ENCODE peak calls at places on chromosome 11, in four cellular contexts. C is hepatocyte, N is fibroblast of lung, A is endothelial cell of umbilical vein. O is an unnamed sample.

GRCh38 chr11:114015117-114015516 is 40.2 kb downstream of the HTR3A start:
- DNase-seq in C (no peak), N (no peak), A (no peak), O (no peak)

GRCh38 chr11:71250512-71251158 is 1.7 kb downstream of the SHANK2 start:
- DNase-seq in C (no peak), N (no peak), A (no peak), O (peak; percentile 27)

GRCh38 chr11:71420455-71421241 is 27.5 kb downstream of the DHCR7 start:
- DNase-seq in C (peak; percentile 75), N (peak; percentile 26), A (peak; percentile 32), O (peak; percentile 79)

GRCh38 chr11:84909740-84910139 is 717.4 kb downstream of the DLG2 start:
- DNase-seq in C (no peak), N (no peak), A (no peak), O (peak; percentile 41)

GRCh38 chr11:82898242-82898641 is 2.0 kb downstream of the PRCP start:
- DNase-seq in C (no peak), N (no peak), A (no peak), O (no peak)

GRCh38 chr11:101617735-101618332 is 34.0 kb upstream of the TRPC6 start:
- DNase-seq in C (no peak), N (peak; percentile 37), A (no peak), O (peak; percentile 43)

GRCh38 chr11:57459112-57460016 is 964 bp upstream of the RTN4RL2 start:
- DNase-seq in C (peak; percentile 48), N (no peak), A (no peak), O (peak; percentile 45)

GRCh38 chr11:71489311-71490043 is 36.5 kb downstream of the NADSYN1 start:
- DNase-seq in C (no peak), N (peak; percentile 31), A (peak; percentile 73), O (no peak)

GRCh38 chr11:128261011-128261421 is 326.3 kb downstream of the ETS1 start:
- DNase-seq in C (no peak), N (no peak), A (no peak), O (no peak)

GRCh38 chr11:117010808-117011540 is 87.3 kb downstream of the SIK3 start:
- DNase-seq in C (no peak), N (peak; percentile 96), A (peak; percentile 37), O (no peak)

GRCh38 chr11:35765211-35765610 is 102.6 kb downstream of the TRIM44 start:
- DNase-seq in C (no peak), N (no peak), A (no peak), O (no peak)

GRCh38 chr11:6413791-6414231 is 5.1 kb downstream of the APBB1 start:
- DNase-seq in C (no peak), N (no peak), A (no peak), O (no peak)

GRCh38 chr11:22634897-22635629 is 9.4 kb upstream of the FANCF start:
- DNase-seq in C (peak; percentile 35), N (peak; percentile 20), A (no peak), O (no peak)

GRCh38 chr11:79414644-79415317 is 26.0 kb downstream of the TENM4 start:
- DNase-seq in C (no peak), N (peak; percentile 90), A (no peak), O (no peak)

GRCh38 chr11:111064118-111064517 is 181.4 kb upstream of the POU2AF2 start:
- DNase-seq in C (no peak), N (peak; percentile 90), A (no peak), O (no peak)

GRCh38 chr11:60563553-60564235 is 48.5 kb downstream of the MS4A13 start:
- DNase-seq in C (no peak), N (no peak), A (no peak), O (no peak)

GRCh38 chr11:126358763-126359160 is 3.3 kb downstream of the ST3GAL4 start:
- DNase-seq in C (no peak), N (no peak), A (no peak), O (no peak)

GRCh38 chr11:65132988-65133700 is 1.2 kb downstream of the SYVN1 start:
- DNase-seq in C (peak; percentile 85), N (no peak), A (peak; percentile 19), O (peak; percentile 54)

GRCh38 chr11:64152841-64153691 is 12.8 kb downstream of the MACROD1 start:
- DNase-seq in C (peak; percentile 78), N (no peak), A (peak; percentile 42), O (peak; percentile 76)

GRCh38 chr11:65912840-65913239 is 6.0 kb downstream of the C11orf68 start:
- DNase-seq in C (no peak), N (peak; percentile 75), A (peak; percentile 48), O (no peak)

GRCh38 chr11:69014084-69014935 is 1.3 kb upstream of the MRGPRF start:
- DNase-seq in C (peak; percentile 75), N (peak; percentile 20), A (no peak), O (peak; percentile 33)

GRCh38 chr11:67303989-67304411 is 670 bp downstream of the SSH3 start:
- DNase-seq in C (peak; percentile 63), N (peak; percentile 14), A (no peak), O (no peak)

GRCh38 chr11:19110290-19110689 is 6.7 kb upstream of the ZDHHC13 start:
- DNase-seq in C (no peak), N (no peak), A (peak; percentile 24), O (peak; percentile 6)

GRCh38 chr11:283405-284080 is 5.3 kb downstream of the NLRP6 start:
- DNase-seq in C (no peak), N (no peak), A (no peak), O (no peak)

GRCh38 chr11:12087075-12087775 is 23.2 kb upstream of the MICAL2 start:
- DNase-seq in C (no peak), N (peak; percentile 81), A (peak; percentile 50), O (no peak)

GRCh38 chr11:20933958-20934357 is 264.6 kb downstream of the NELL1 start:
- DNase-seq in C (no peak), N (no peak), A (no peak), O (no peak)

GRCh38 chr11:235180-235997 is 753 bp downstream of the SIRT3 start:
- DNase-seq in C (no peak), N (peak; percentile 45), A (no peak), O (no peak)

GRCh38 chr11:112281776-112282175 is 21.1 kb upstream of the PLET1 start:
- DNase-seq in C (no peak), N (no peak), A (no peak), O (no peak)

GRCh38 chr11:134949716-134950115 is 537.7 kb upstream of the B3GAT1 start:
- DNase-seq in C (no peak), N (peak; percentile 56), A (no peak), O (no peak)

GRCh38 chr11:76902121-76903014 is 41.6 kb downstream of the ACER3 start:
- DNase-seq in C (no peak), N (no peak), A (no peak), O (no peak)

GRCh38 chr11:128492903-128493569 is 94.3 kb downstream of the ETS1 start:
- DNase-seq in C (no peak), N (no peak), A (no peak), O (no peak)

GRCh38 chr11:120186799-120187591 is 23.8 kb upstream of the OAF start:
- DNase-seq in C (peak; percentile 63), N (peak; percentile 59), A (no peak), O (no peak)

GRCh38 chr11:19453893-19454292 is 213.1 kb upstream of the E2F8 start:
- DNase-seq in C (no peak), N (peak; percentile 33), A (no peak), O (no peak)

GRCh38 chr11:73379189-73379880 is 3.1 kb downstream of the RELT start:
- DNase-seq in C (no peak), N (no peak), A (no peak), O (no peak)

GRCh38 chr11:96127596-96127959 is 203.7 kb upstream of the MTMR2 start:
- DNase-seq in C (no peak), N (no peak), A (peak; percentile 66), O (no peak)

GRCh38 chr11:72072348-72072747 is 8.0 kb downstream of the NUMA1 start:
- DNase-seq in C (peak; percentile 48), N (peak; percentile 90), A (peak; percentile 80), O (peak; percentile 21)

GRCh38 chr11:36398261-36398953 is 102.3 kb downstream of the PRR5L start:
- DNase-seq in C (no peak), N (peak; percentile 57), A (no peak), O (no peak)

DNA sequence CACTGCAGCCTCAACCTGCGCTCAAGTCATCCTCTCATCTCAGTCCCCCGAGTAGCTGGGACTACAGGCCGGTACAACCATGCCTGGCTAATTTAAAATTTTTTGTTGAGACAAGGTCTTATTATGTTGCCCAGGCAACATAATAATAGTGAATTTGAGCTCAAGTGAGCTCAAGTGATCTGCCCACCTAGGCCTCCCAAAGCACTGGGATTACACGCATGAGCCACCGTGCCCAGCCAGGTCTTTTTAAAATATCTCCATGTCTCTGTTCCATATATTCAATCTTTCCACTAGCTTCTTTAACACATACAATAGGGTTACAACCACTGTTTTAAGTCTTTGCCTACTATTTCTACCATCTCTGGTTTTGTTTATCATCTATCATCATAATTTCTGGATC is 13.7 kb upstream of the INTS4 start:
- DNase-seq in C (no peak), N (no peak), A (no peak), O (no peak)
- TF ChIP-seq EZH2 in C (no peak), N (no peak), A (no peak), O (no peak)

GRCh38 chr11:1870721-1871466 is 18.0 kb downstream of the LSP1 start:
- DNase-seq in C (no peak), N (no peak), A (no peak), O (peak; percentile 45)
- TF ChIP-seq EZH2 in C (no peak), N (no peak), A (no peak), O (no peak)

GRCh38 chr11:3155691-3156258 is 9.3 kb downstream of the OSBPL5 start:
- DNase-seq in C (no peak), N (peak; percentile 29), A (no peak), O (no peak)
- TF ChIP-seq EZH2 in C (no peak), N (no peak), A (no peak), O (no peak)

DNA sequence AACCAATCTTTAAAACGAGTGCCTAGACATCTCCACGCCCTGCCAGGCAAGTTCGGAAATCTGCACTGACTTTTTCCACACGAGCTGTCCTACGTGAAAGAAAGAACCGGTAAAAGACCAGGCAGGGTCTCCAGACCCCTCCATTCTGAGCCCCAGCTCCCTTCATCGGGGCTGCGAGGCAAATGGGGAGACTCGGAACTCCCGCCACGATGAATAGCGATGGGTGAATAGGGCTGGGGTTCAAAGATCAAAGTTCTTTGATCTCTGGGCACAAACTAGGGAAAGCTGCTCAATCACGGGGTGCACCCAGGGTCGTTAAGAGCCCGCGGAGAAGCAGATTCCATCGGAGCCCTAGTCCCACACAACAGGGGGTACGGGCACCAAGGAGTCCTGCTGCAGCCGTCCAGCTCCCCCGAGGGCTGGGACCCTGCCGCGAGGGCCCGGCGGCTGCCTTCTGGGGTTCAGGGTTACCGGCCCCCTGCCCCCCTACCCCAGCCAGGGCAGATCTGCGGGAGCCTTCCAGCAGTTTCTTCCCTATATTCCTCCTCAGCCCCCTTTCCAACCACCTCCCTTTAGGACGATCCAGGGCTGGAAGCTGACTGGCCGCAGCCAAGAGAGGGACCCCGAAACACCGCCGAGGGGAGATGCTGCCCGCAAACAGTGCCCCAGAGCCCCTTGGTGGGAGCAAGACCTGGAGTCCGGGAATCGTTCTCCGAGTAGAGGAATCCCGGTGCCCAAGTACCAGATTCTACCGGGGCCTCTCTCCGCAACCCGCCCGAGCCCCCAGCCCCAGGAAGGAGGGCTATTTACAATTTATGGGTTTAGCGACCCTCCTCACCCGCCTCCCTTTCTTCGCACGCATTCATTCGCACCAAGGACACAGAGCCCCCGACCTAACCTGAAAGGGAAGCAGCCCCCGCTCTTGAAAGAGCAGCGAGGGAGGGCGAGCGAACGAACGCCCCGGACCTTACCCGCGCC is 952 bp downstream of the LRP4 start:
- DNase-seq in C (no peak), N (no peak), A (no peak), O (peak; percentile 50)
- TF ChIP-seq EZH2 in C (no peak), N (no peak), A (peak; percentile 62), O (no peak)

GRCh38 chr11:31824791-31825452 is 13.8 kb upstream of the PAX6 start:
- DNase-seq in C (no peak), N (no peak), A (no peak), O (peak; percentile 63)
- TF ChIP-seq EZH2 in C (no peak), N (peak; percentile 31), A (peak; percentile 99), O (no peak)